ENCODE peak calls at places on chromosome 19, in nine cellular contexts. One of them, this sample, is unnamed.

GRCh38 chr19:36028313-36029041 is 4.2 kb downstream of the CLIP3 start:
- DNase-seq in mucosa of descending colon: no peak
- DNase-seq in small intestine: no peak
- DNase-seq in tibial artery: no peak
- DNase-seq in right lobe of liver: no peak
- DNase-seq in A549: no peak
- DNase-seq in PC-9: no peak
- DNase-seq in A673: no peak
- DNase-seq in fibroblast of lung: no peak
- DNase-seq in this sample: no peak

GRCh38 chr19:36265064-36265463 is 50.2 kb downstream of the ZNF146 start:
- DNase-seq in A673: no peak
- DNase-seq in right lobe of liver: no peak
- DNase-seq in tibial artery: no peak
- DNase-seq in mucosa of descending colon: no peak
- DNase-seq in A549: no peak
- DNase-seq in small intestine: no peak
- DNase-seq in PC-9: no peak
- DNase-seq in fibroblast of lung: no peak
- DNase-seq in this sample: no peak

GRCh38 chr19:18349524-18350128 is 9.2 kb downstream of the PGPEP1 start:
- DNase-seq in right lobe of liver: no peak
- DNase-seq in A673: peak; percentile 69
- DNase-seq in small intestine: peak; percentile 49
- DNase-seq in tibial artery: no peak
- DNase-seq in fibroblast of lung: peak; percentile 47
- DNase-seq in A549: peak; percentile 69
- DNase-seq in PC-9: peak; percentile 63
- DNase-seq in mucosa of descending colon: no peak
- DNase-seq in this sample: no peak

GRCh38 chr19:3366761-3367571 is 583 bp downstream of the NFIC start:
- DNase-seq in PC-9: no peak
- DNase-seq in tibial artery: peak; percentile 85
- DNase-seq in right lobe of liver: peak; percentile 84
- DNase-seq in A673: peak; percentile 74
- DNase-seq in fibroblast of lung: no peak
- DNase-seq in A549: no peak
- DNase-seq in small intestine: no peak
- DNase-seq in mucosa of descending colon: peak; percentile 66
- DNase-seq in this sample: no peak

GRCh38 chr19:38277969-38278680 is 13.8 kb downstream of the SPINT2 start:
- DNase-seq in right lobe of liver: peak; percentile 62
- DNase-seq in small intestine: peak; percentile 66
- DNase-seq in tibial artery: no peak
- DNase-seq in mucosa of descending colon: no peak
- DNase-seq in PC-9: peak; percentile 78
- DNase-seq in fibroblast of lung: peak; percentile 63
- DNase-seq in A673: no peak
- DNase-seq in A549: no peak
- DNase-seq in this sample: no peak

GRCh38 chr19:41264581-41265375 is 606 bp downstream of the HNRNPUL1 start:
- DNase-seq in A549: peak; percentile 82
- DNase-seq in tibial artery: peak; percentile 76
- DNase-seq in PC-9: no peak
- DNase-seq in small intestine: peak; percentile 44
- DNase-seq in A673: peak; percentile 65
- DNase-seq in fibroblast of lung: peak; percentile 35
- DNase-seq in mucosa of descending colon: peak; percentile 79
- DNase-seq in right lobe of liver: peak; percentile 70
- DNase-seq in this sample: peak; percentile 55

GRCh38 chr19:17234911-17235617 is 9.0 kb downstream of the OCEL1 start:
- DNase-seq in PC-9: peak; percentile 39
- DNase-seq in fibroblast of lung: peak; percentile 37
- DNase-seq in small intestine: peak; percentile 64
- DNase-seq in tibial artery: no peak
- DNase-seq in right lobe of liver: no peak
- DNase-seq in A549: no peak
- DNase-seq in mucosa of descending colon: peak; percentile 80
- DNase-seq in A673: peak; percentile 69
- DNase-seq in this sample: peak; percentile 66

GRCh38 chr19:54275951-54276350 is 5.0 kb downstream of the LILRB2 start:
- DNase-seq in right lobe of liver: no peak
- DNase-seq in PC-9: no peak
- DNase-seq in tibial artery: no peak
- DNase-seq in small intestine: no peak
- DNase-seq in A549: no peak
- DNase-seq in mucosa of descending colon: no peak
- DNase-seq in A673: no peak
- DNase-seq in fibroblast of lung: no peak
- DNase-seq in this sample: no peak

GRCh38 chr19:17743874-17744273 is 7.4 kb upstream of the FCHO1 start:
- DNase-seq in fibroblast of lung: peak; percentile 58
- DNase-seq in tibial artery: no peak
- DNase-seq in PC-9: peak; percentile 52
- DNase-seq in A549: no peak
- DNase-seq in small intestine: no peak
- DNase-seq in right lobe of liver: no peak
- DNase-seq in mucosa of descending colon: no peak
- DNase-seq in A673: no peak
- DNase-seq in this sample: no peak

GRCh38 chr19:46546194-46546896 is 50.7 kb upstream of the PNMA8B start:
- DNase-seq in PC-9: peak; percentile 85
- DNase-seq in fibroblast of lung: peak; percentile 49
- DNase-seq in A549: peak; percentile 33
- DNase-seq in A673: peak; percentile 52
- DNase-seq in right lobe of liver: peak; percentile 79
- DNase-seq in tibial artery: no peak
- DNase-seq in small intestine: peak; percentile 82
- DNase-seq in mucosa of descending colon: no peak
- DNase-seq in this sample: no peak

GRCh38 chr19:5718579-5719273 is 1.2 kb downstream of the LONP1 start:
- DNase-seq in A549: no peak
- DNase-seq in fibroblast of lung: peak; percentile 86
- DNase-seq in tibial artery: no peak
- DNase-seq in right lobe of liver: no peak
- DNase-seq in PC-9: peak; percentile 70
- DNase-seq in small intestine: no peak
- DNase-seq in A673: peak; percentile 71
- DNase-seq in mucosa of descending colon: no peak
- DNase-seq in this sample: peak; percentile 38

GRCh38 chr19:15161028-15161984 is 39.5 kb downstream of the NOTCH3 start:
- DNase-seq in tibial artery: peak; percentile 68
- DNase-seq in right lobe of liver: no peak
- DNase-seq in small intestine: peak; percentile 19
- DNase-seq in fibroblast of lung: peak; percentile 9
- DNase-seq in A673: peak; percentile 56
- DNase-seq in mucosa of descending colon: no peak
- DNase-seq in PC-9: no peak
- DNase-seq in A549: peak; percentile 55
- DNase-seq in this sample: peak; percentile 73
- H3K4me3 ChIP-seq in tibial artery: no peak overlapping the region
- H3K4me3 ChIP-seq in right lobe of liver: no peak overlapping the region
- H3K4me3 ChIP-seq in small intestine: no peak overlapping the region
- H3K4me3 ChIP-seq in fibroblast of lung: no peak overlapping the region
- H3K4me3 ChIP-seq in A673: no peak overlapping the region
- H3K4me3 ChIP-seq in mucosa of descending colon: no peak overlapping the region
- H3K4me3 ChIP-seq in PC-9: no peak overlapping the region
- H3K4me3 ChIP-seq in A549: no peak overlapping the region
- H3K4me3 ChIP-seq in this sample: no peak overlapping the region

GRCh38 chr19:1622541-1622940 is 17.3 kb upstream of the UQCR11 start:
- DNase-seq in mucosa of descending colon: no peak
- DNase-seq in A673: no peak
- DNase-seq in A549: no peak
- DNase-seq in PC-9: no peak
- DNase-seq in right lobe of liver: no peak
- DNase-seq in tibial artery: no peak
- DNase-seq in fibroblast of lung: no peak
- DNase-seq in small intestine: peak; percentile 33
- DNase-seq in this sample: no peak
- H3K4me1 ChIP-seq in mucosa of descending colon: no peaks in the 10 kb centered on the region
- H3K4me1 ChIP-seq in A673: no peaks in the 10 kb centered on the region
- H3K4me1 ChIP-seq in A549: no peaks in the 10 kb centered on the region
- H3K4me1 ChIP-seq in PC-9: no peaks in the 10 kb centered on the region
- H3K4me1 ChIP-seq in right lobe of liver: no peaks in the 10 kb centered on the region
- H3K4me1 ChIP-seq in tibial artery: no peaks in the 10 kb centered on the region
- H3K4me1 ChIP-seq in fibroblast of lung: no peaks in the 10 kb centered on the region
- H3K4me1 ChIP-seq in small intestine: no peaks in the 10 kb centered on the region
- H3K4me1 ChIP-seq in this sample: peaks cover 10% of the 10 kb centered on the region

GRCh38 chr19:48812094-48812929 is 1.5 kb upstream of the BCAT2 start:
- DNase-seq in A673: peak; percentile 83
- DNase-seq in right lobe of liver: peak; percentile 98
- DNase-seq in PC-9: peak; percentile 70
- DNase-seq in fibroblast of lung: peak; percentile 70
- DNase-seq in small intestine: peak; percentile 79
- DNase-seq in A549: peak; percentile 66
- DNase-seq in mucosa of descending colon: peak; percentile 92
- DNase-seq in tibial artery: peak; percentile 97
- DNase-seq in this sample: peak; percentile 84

GRCh38 chr19:48813123-48813911 is 2.5 kb upstream of the BCAT2 start:
- DNase-seq in right lobe of liver: peak; percentile 57
- DNase-seq in tibial artery: no peak
- DNase-seq in small intestine: peak; percentile 28
- DNase-seq in mucosa of descending colon: no peak
- DNase-seq in PC-9: no peak
- DNase-seq in A673: no peak
- DNase-seq in A549: no peak
- DNase-seq in fibroblast of lung: no peak
- DNase-seq in this sample: no peak

GRCh38 chr19:48807590-48808308 is 3.1 kb downstream of the BCAT2 start:
- DNase-seq in small intestine: peak; percentile 78
- DNase-seq in PC-9: no peak
- DNase-seq in mucosa of descending colon: peak; percentile 67
- DNase-seq in A673: no peak
- DNase-seq in A549: no peak
- DNase-seq in fibroblast of lung: no peak
- DNase-seq in tibial artery: no peak
- DNase-seq in right lobe of liver: peak; percentile 90
- DNase-seq in this sample: no peak

GRCh38 chr19:48806818-48807589 is 3.8 kb downstream of the BCAT2 start:
- DNase-seq in A549: no peak
- DNase-seq in tibial artery: no peak
- DNase-seq in A673: peak; percentile 77
- DNase-seq in right lobe of liver: peak; percentile 92
- DNase-seq in PC-9: no peak
- DNase-seq in mucosa of descending colon: peak; percentile 63
- DNase-seq in small intestine: peak; percentile 92
- DNase-seq in fibroblast of lung: peak; percentile 40
- DNase-seq in this sample: no peak

GRCh38 chr19:48810151-48810550 is 678 bp downstream of the BCAT2 start:
- DNase-seq in A549: no peak
- DNase-seq in PC-9: no peak
- DNase-seq in small intestine: peak; percentile 19
- DNase-seq in right lobe of liver: no peak
- DNase-seq in A673: no peak
- DNase-seq in mucosa of descending colon: no peak
- DNase-seq in tibial artery: no peak
- DNase-seq in fibroblast of lung: no peak
- DNase-seq in this sample: no peak
- H3K4me3 ChIP-seq in A549: peak overlapping the region; percentile 59
- H3K4me3 ChIP-seq in PC-9: peak overlapping the region; percentile 88
- H3K4me3 ChIP-seq in small intestine: peak overlapping the region; percentile 70
- H3K4me3 ChIP-seq in right lobe of liver: peak overlapping the region; percentile 76
- H3K4me3 ChIP-seq in A673: peak overlapping the region; percentile 67
- H3K4me3 ChIP-seq in mucosa of descending colon: peak overlapping the region; percentile 48
- H3K4me3 ChIP-seq in tibial artery: peak overlapping the region; percentile 58
- H3K4me3 ChIP-seq in fibroblast of lung: peak overlapping the region; percentile 72
- H3K4me3 ChIP-seq in this sample: peak overlapping the region; percentile 83

GRCh38 chr19:7627166-7627565 is 2.2 kb downstream of the XAB2 start:
- DNase-seq in A549: no peak
- DNase-seq in A673: no peak
- DNase-seq in PC-9: no peak
- DNase-seq in tibial artery: no peak
- DNase-seq in right lobe of liver: no peak
- DNase-seq in small intestine: no peak
- DNase-seq in mucosa of descending colon: peak; percentile 40
- DNase-seq in fibroblast of lung: no peak
- DNase-seq in this sample: no peak
- H3K4me1 ChIP-seq in A549: peaks cover 14% of the 10 kb centered on the region
- H3K4me1 ChIP-seq in A673: peaks cover 12% of the 10 kb centered on the region
- H3K4me1 ChIP-seq in PC-9: peaks cover 18% of the 10 kb centered on the region
- H3K4me1 ChIP-seq in tibial artery: peaks cover 27% of the 10 kb centered on the region
- H3K4me1 ChIP-seq in right lobe of liver: peaks cover 9% of the 10 kb centered on the region
- H3K4me1 ChIP-seq in small intestine: peaks cover 6% of the 10 kb centered on the region
- H3K4me1 ChIP-seq in mucosa of descending colon: peaks cover 23% of the 10 kb centered on the region
- H3K4me1 ChIP-seq in fibroblast of lung: peaks cover 9% of the 10 kb centered on the region
- H3K4me1 ChIP-seq in this sample: peaks cover 14% of the 10 kb centered on the region

GRCh38 chr19:56504581-56504980 is 3.1 kb upstream of the ZNF471 start:
- DNase-seq in tibial artery: no peak
- DNase-seq in PC-9: no peak
- DNase-seq in small intestine: no peak
- DNase-seq in mucosa of descending colon: no peak
- DNase-seq in fibroblast of lung: peak; percentile 65
- DNase-seq in A549: no peak
- DNase-seq in right lobe of liver: no peak
- DNase-seq in A673: no peak
- DNase-seq in this sample: no peak

GRCh38 chr19:56507446-56508281 is at the start of gene ZNF471:
- DNase-seq in small intestine: peak; percentile 87
- DNase-seq in A673: peak; percentile 95
- DNase-seq in fibroblast of lung: peak; percentile 98
- DNase-seq in A549: peak; percentile 4
- DNase-seq in right lobe of liver: peak; percentile 98
- DNase-seq in mucosa of descending colon: peak; percentile 95
- DNase-seq in PC-9: peak; percentile 44
- DNase-seq in tibial artery: peak; percentile 99
- DNase-seq in this sample: no peak

DNA sequence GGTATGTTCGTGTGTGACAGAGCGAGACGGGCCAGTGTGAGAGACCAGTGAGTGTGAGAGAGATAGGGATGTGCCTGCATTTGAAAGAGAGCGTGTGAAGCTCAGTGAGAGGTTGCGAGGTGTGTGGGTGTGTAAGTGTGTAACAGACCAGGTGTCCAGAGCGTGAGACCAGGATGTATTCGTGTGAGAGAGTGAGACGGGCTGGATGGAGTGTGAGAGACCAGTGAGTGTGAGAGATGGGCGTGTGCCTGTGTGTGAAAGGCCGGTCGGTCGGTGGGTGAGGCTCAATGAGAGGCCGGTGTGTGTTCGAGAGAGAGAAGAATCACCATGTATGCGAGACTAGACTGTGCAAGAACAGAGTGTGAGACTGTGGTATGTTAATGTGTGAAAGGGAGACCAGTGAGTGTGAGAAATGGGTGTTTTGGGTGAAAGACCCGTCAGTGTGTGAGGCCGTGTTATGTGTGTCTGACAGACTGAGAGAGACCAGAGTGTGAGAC is 675 bp downstream of the ZNF471 start:
- DNase-seq in fibroblast of lung: no peak
- DNase-seq in small intestine: no peak
- DNase-seq in right lobe of liver: no peak
- DNase-seq in A673: no peak
- DNase-seq in PC-9: no peak
- DNase-seq in A549: no peak
- DNase-seq in tibial artery: peak; percentile 63
- DNase-seq in mucosa of descending colon: no peak
- DNase-seq in this sample: no peak
- H3K4me3 ChIP-seq in fibroblast of lung: peak overlapping the region; percentile 79
- H3K4me3 ChIP-seq in small intestine: peak overlapping the region; percentile 57
- H3K4me3 ChIP-seq in right lobe of liver: peak overlapping the region; percentile 73
- H3K4me3 ChIP-seq in A673: peak overlapping the region; percentile 58
- H3K4me3 ChIP-seq in PC-9: peak overlapping the region; percentile 49
- H3K4me3 ChIP-seq in A549: peak overlapping the region; percentile 25
- H3K4me3 ChIP-seq in tibial artery: peak overlapping the region; percentile 69
- H3K4me3 ChIP-seq in mucosa of descending colon: peak overlapping the region; percentile 42
- H3K4me3 ChIP-seq in this sample: no peak overlapping the region